ENCODE peak calls at places on chromosomes 4 and X, in five cellular contexts. U is neural progenitor cell; K is activated T-helper 9 cell treated with anti-CD3 and anti-CD28 coated beads, Interleukin-2, amount 50 U/mL, for 16 hours; W is AG08396; G is H7. J is an unnamed sample.
A peak's percentile ranks its signal among the peaks of the same experiment; 100 is the strongest.

GRCh38 chrX:18099745-18100144 is 120.9 kb downstream of the BEND2 start:
- DNase-seq in W (no peak), K (no peak), U (no peak), G (no peak), J (no peak)

GRCh38 chr4:10171055-10171454 is 54.5 kb upstream of the WDR1 start:
- DNase-seq in K (no peak), G (no peak), W (no peak), U (no peak), J (peak; percentile 17)

GRCh38 chrX:16870861-16871584 is 861 bp upstream of the RBBP7 start:
- DNase-seq in W (no peak), G (peak; percentile 60), K (no peak), U (peak; percentile 85), J (peak; percentile 6)

GRCh38 chrX:140440891-140441290 is 64.0 kb downstream of the SOX3 start:
- DNase-seq in G (peak; percentile 41), K (no peak), U (peak; percentile 56), W (peak; percentile 22), J (no peak)

GRCh38 chr4:113639311-113639710 is 122.2 kb downstream of the CAMK2D start:
- DNase-seq in G (no peak), K (no peak), U (no peak), W (no peak), J (no peak)

GRCh38 chr4:24473309-24473721 is 111.0 kb downstream of the DHX15 start:
- DNase-seq in K (no peak), U (peak; percentile 56), G (peak; percentile 65), W (peak; percentile 43), J (peak; percentile 42)

GRCh38 chrX:25427873-25428555 is 412.2 kb upstream of the ARX start:
- DNase-seq in G (peak; percentile 7), W (no peak), K (no peak), U (peak; percentile 36), J (no peak)

GRCh38 chr4:6474053-6474568 is 1.7 kb upstream of the PPP2R2C start:
- DNase-seq in K (no peak), U (peak; percentile 37), G (peak; percentile 78), W (no peak), J (no peak)

GRCh38 chr4:161252520-161253141 is 911.2 kb downstream of the FSTL5 start:
- DNase-seq in W (no peak), U (no peak), G (peak; percentile 10), K (no peak), J (no peak)

GRCh38 chr4:69957209-69957608 is 8.3 kb downstream of the CSN2 start:
- DNase-seq in W (no peak), K (no peak), G (no peak), U (no peak), J (no peak)

GRCh38 chr4:1243451-1244080 is 5.4 kb downstream of the CTBP1 start:
- DNase-seq in G (no peak), W (peak; percentile 9), K (no peak), U (no peak), J (no peak)

GRCh38 chr4:118224239-118224829 is 128.5 kb downstream of the PRSS12 start:
- DNase-seq in W (peak; percentile 22), K (no peak), G (peak; percentile 21), U (peak; percentile 67), J (peak; percentile 41)

GRCh38 chrX:12921886-12922599 is 15.6 kb downstream of the TLR8 start:
- DNase-seq in G (no peak), W (no peak), K (no peak), U (no peak), J (no peak)

GRCh38 chr4:41611124-41611838 is 73.3 kb downstream of the LIMCH1 start:
- DNase-seq in G (no peak), U (no peak), W (no peak), K (no peak), J (no peak)

GRCh38 chr4:22454955-22455354 is 60.9 kb downstream of the ADGRA3 start:
- DNase-seq in K (no peak), U (no peak), W (no peak), G (no peak), J (no peak)

GRCh38 chrX:362937-363620 is 23.6 kb downstream of the PPP2R3B start:
- DNase-seq in K (no peak), W (no peak), G (no peak), U (no peak), J (no peak)

GRCh38 chr4:76641758-76642157 is 206.7 kb downstream of the SHROOM3 start:
- DNase-seq in K (no peak), W (no peak), U (no peak), G (no peak), J (no peak)

GRCh38 chr4:153292897-153293674 is 51.4 kb upstream of the MND1 start:
- DNase-seq in W (no peak), U (no peak), K (no peak), G (no peak), J (no peak)

GRCh38 chr4:158209825-158210807 is at the start of gene TMEM144:
- DNase-seq in U (peak; percentile 88), K (no peak), W (peak; percentile 84), G (peak; percentile 63), J (peak; percentile 93)

GRCh38 chr4:17168571-17168970 is 270.1 kb upstream of the LDB2 start:
- DNase-seq in W (peak; percentile 16), K (no peak), U (no peak), G (no peak), J (peak; percentile 47)

GRCh38 chr4:145481942-145482208 is 222 bp downstream of the SMAD1 start:
- DNase-seq in W (no peak), U (no peak), K (peak; percentile 0), G (no peak), J (no peak)

GRCh38 chrX:138763761-138764160 is 52.2 kb upstream of the FGF13 start:
- DNase-seq in U (no peak), K (no peak), G (no peak), W (no peak), J (no peak)

GRCh38 chr4:102114118-102114630 is 231.1 kb downstream of the SLC39A8 start:
- DNase-seq in K (no peak), W (no peak), G (no peak), U (no peak), J (no peak)

GRCh38 chr4:107896651-107897050 is 34.7 kb upstream of the CYP2U1 start:
- DNase-seq in K (no peak), W (no peak), G (no peak), U (no peak), J (peak; percentile 11)

GRCh38 chrX:22203186-22203585 is 69.5 kb upstream of the CBLL2 start:
- DNase-seq in K (no peak), U (no peak), G (no peak), W (no peak), J (no peak)

GRCh38 chrX:8897259-8897658 is 96.1 kb upstream of the FAM9A start:
- DNase-seq in K (no peak), U (no peak), W (no peak), G (no peak), J (peak; percentile 6)

GRCh38 chrX:70257599-70258288 is 2.3 kb downstream of the P2RY4 start:
- DNase-seq in U (no peak), W (no peak), G (no peak), K (no peak), J (no peak)